ENCODE peak calls at places on chromosomes 7 and 10, in eight cellular contexts. One of them, this sample, is unnamed.

GRCh38 chr7:69781412-69781846 is 183.2 kb downstream of the AUTS2 start:
- DNase-seq in tibial artery: peak
- DNase-seq in tibial nerve: no peak
- DNase-seq in astrocyte: peak
- DNase-seq in ascending aorta: peak
- DNase-seq in caudate nucleus: no peak
- DNase-seq in esophagus squamous epithelium: no peak
- DNase-seq in neural progenitor cell: no peak
- DNase-seq in this sample: no peak

GRCh38 chr10:127300868-127301321 is 104.5 kb upstream of the INSYN2A start:
- DNase-seq in tibial artery: no peak
- DNase-seq in tibial nerve: no peak
- DNase-seq in astrocyte: no peak
- DNase-seq in ascending aorta: no peak
- DNase-seq in caudate nucleus: no peak
- DNase-seq in esophagus squamous epithelium: no peak
- DNase-seq in neural progenitor cell: no peak
- DNase-seq in this sample: no peak

GRCh38 chr10:69648461-69648860 is 18.4 kb downstream of the FAM241B start:
- DNase-seq in tibial artery: no peak
- DNase-seq in tibial nerve: no peak
- DNase-seq in astrocyte: no peak
- DNase-seq in ascending aorta: no peak
- DNase-seq in caudate nucleus: no peak
- DNase-seq in esophagus squamous epithelium: no peak
- DNase-seq in neural progenitor cell: no peak
- DNase-seq in this sample: no peak

GRCh38 chr10:119049361-119049760 is 19.8 kb downstream of the NANOS1 start:
- DNase-seq in tibial artery: no peak
- DNase-seq in tibial nerve: no peak
- DNase-seq in astrocyte: no peak
- DNase-seq in ascending aorta: no peak
- DNase-seq in caudate nucleus: no peak
- DNase-seq in esophagus squamous epithelium: no peak
- DNase-seq in neural progenitor cell: no peak
- DNase-seq in this sample: no peak

GRCh38 chr10:125639846-125640245 is 43.1 kb downstream of the TEX36 start:
- DNase-seq in tibial artery: no peak
- DNase-seq in tibial nerve: no peak
- DNase-seq in astrocyte: no peak
- DNase-seq in ascending aorta: no peak
- DNase-seq in caudate nucleus: no peak
- DNase-seq in esophagus squamous epithelium: no peak
- DNase-seq in neural progenitor cell: no peak
- DNase-seq in this sample: no peak

GRCh38 chr10:91381562-91381923 is 28.6 kb upstream of the HECTD2 start:
- DNase-seq in tibial artery: no peak
- DNase-seq in tibial nerve: no peak
- DNase-seq in astrocyte: peak
- DNase-seq in ascending aorta: no peak
- DNase-seq in caudate nucleus: no peak
- DNase-seq in esophagus squamous epithelium: no peak
- DNase-seq in neural progenitor cell: peak
- DNase-seq in this sample: no peak

GRCh38 chr10:3093996-3094395 is 26.6 kb downstream of the PFKP start:
- DNase-seq in tibial artery: no peak
- DNase-seq in tibial nerve: no peak
- DNase-seq in astrocyte: no peak
- DNase-seq in ascending aorta: no peak
- DNase-seq in caudate nucleus: no peak
- DNase-seq in esophagus squamous epithelium: no peak
- DNase-seq in neural progenitor cell: no peak
- DNase-seq in this sample: no peak

GRCh38 chr7:128170461-128170860 is 70.6 kb upstream of the LEP start:
- DNase-seq in tibial artery: no peak
- DNase-seq in tibial nerve: no peak
- DNase-seq in astrocyte: no peak
- DNase-seq in ascending aorta: peak
- DNase-seq in caudate nucleus: no peak
- DNase-seq in esophagus squamous epithelium: no peak
- DNase-seq in neural progenitor cell: no peak
- DNase-seq in this sample: no peak

GRCh38 chr7:131619336-131620305 is 63.2 kb upstream of the PODXL start:
- DNase-seq in tibial artery: no peak
- DNase-seq in tibial nerve: no peak
- DNase-seq in astrocyte: no peak
- DNase-seq in ascending aorta: no peak
- DNase-seq in caudate nucleus: no peak
- DNase-seq in esophagus squamous epithelium: no peak
- DNase-seq in neural progenitor cell: peak
- DNase-seq in this sample: no peak

GRCh38 chr7:122984021-122984420 is 11.5 kb downstream of the TAS2R16 start:
- DNase-seq in tibial artery: no peak
- DNase-seq in tibial nerve: no peak
- DNase-seq in astrocyte: no peak
- DNase-seq in ascending aorta: no peak
- DNase-seq in caudate nucleus: no peak
- DNase-seq in esophagus squamous epithelium: no peak
- DNase-seq in neural progenitor cell: no peak
- DNase-seq in this sample: no peak

GRCh38 chr7:142812437-142813215 is 41.9 kb downstream of the PRSS2 start:
- DNase-seq in tibial artery: no peak
- DNase-seq in tibial nerve: no peak
- DNase-seq in astrocyte: peak
- DNase-seq in ascending aorta: no peak
- DNase-seq in caudate nucleus: no peak
- DNase-seq in esophagus squamous epithelium: no peak
- DNase-seq in neural progenitor cell: no peak
- DNase-seq in this sample: no peak

GRCh38 chr7:104275900-104276299 is 52.5 kb upstream of the LHFPL3 start:
- DNase-seq in tibial artery: no peak
- DNase-seq in tibial nerve: no peak
- DNase-seq in astrocyte: no peak
- DNase-seq in ascending aorta: no peak
- DNase-seq in caudate nucleus: no peak
- DNase-seq in esophagus squamous epithelium: no peak
- DNase-seq in neural progenitor cell: no peak
- DNase-seq in this sample: no peak

GRCh38 chr7:41879424-41879823 is 176.5 kb upstream of the INHBA start:
- DNase-seq in tibial artery: no peak
- DNase-seq in tibial nerve: no peak
- DNase-seq in astrocyte: peak
- DNase-seq in ascending aorta: no peak
- DNase-seq in caudate nucleus: no peak
- DNase-seq in esophagus squamous epithelium: no peak
- DNase-seq in neural progenitor cell: no peak
- DNase-seq in this sample: no peak

GRCh38 chr7:99839560-99840011 is 11.8 kb downstream of the CYP3A43 start:
- DNase-seq in tibial artery: no peak
- DNase-seq in tibial nerve: no peak
- DNase-seq in astrocyte: no peak
- DNase-seq in ascending aorta: no peak
- DNase-seq in caudate nucleus: no peak
- DNase-seq in esophagus squamous epithelium: no peak
- DNase-seq in neural progenitor cell: no peak
- DNase-seq in this sample: no peak

GRCh38 chr7:84535584-84536255 is 341.1 kb upstream of the SEMA3A start:
- DNase-seq in tibial artery: no peak
- DNase-seq in tibial nerve: no peak
- DNase-seq in astrocyte: no peak
- DNase-seq in ascending aorta: no peak
- DNase-seq in caudate nucleus: no peak
- DNase-seq in esophagus squamous epithelium: no peak
- DNase-seq in neural progenitor cell: no peak
- DNase-seq in this sample: no peak

GRCh38 chr7:101507327-101507726 is 121.8 kb downstream of the MYL10 start:
- DNase-seq in tibial artery: no peak
- DNase-seq in tibial nerve: no peak
- DNase-seq in astrocyte: no peak
- DNase-seq in ascending aorta: no peak
- DNase-seq in caudate nucleus: no peak
- DNase-seq in esophagus squamous epithelium: no peak
- DNase-seq in neural progenitor cell: no peak
- DNase-seq in this sample: no peak

DNA sequence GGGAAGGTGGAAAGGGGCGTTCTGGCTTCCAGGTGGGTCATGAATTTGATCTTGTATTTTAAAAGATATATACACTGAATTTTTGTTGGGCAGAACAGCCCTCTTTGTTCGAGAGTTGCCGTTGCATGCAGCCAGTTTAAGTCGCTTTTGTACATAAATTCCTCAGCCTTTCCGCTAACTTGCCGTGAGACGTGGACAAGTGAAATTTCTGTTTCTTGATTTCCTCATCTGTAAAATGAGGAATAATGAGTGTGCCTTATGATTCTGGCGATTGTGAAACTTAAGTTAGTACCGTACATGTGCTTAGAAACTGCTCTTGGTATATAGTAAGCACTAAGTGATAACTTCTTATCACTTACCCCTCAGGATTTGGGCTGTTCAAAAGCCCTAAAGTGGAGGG is 1.3 kb downstream of the CCNJ start:
- DNase-seq in tibial artery: no peak
- DNase-seq in tibial nerve: peak
- DNase-seq in astrocyte: peak
- DNase-seq in ascending aorta: no peak
- DNase-seq in caudate nucleus: no peak
- DNase-seq in esophagus squamous epithelium: no peak
- DNase-seq in neural progenitor cell: peak
- DNase-seq in this sample: no peak
- H3K27ac ChIP-seq in tibial artery: no peak
- H3K27ac ChIP-seq in tibial nerve: no peak
- H3K27ac ChIP-seq in astrocyte: peak
- H3K27ac ChIP-seq in ascending aorta: peak
- H3K27ac ChIP-seq in caudate nucleus: no peak
- H3K27ac ChIP-seq in esophagus squamous epithelium: peak
- H3K27ac ChIP-seq in neural progenitor cell: no peak
- H3K27ac ChIP-seq in this sample: no peak

GRCh38 chr10:46005383-46005782 is 25.0 kb downstream of the NCOA4 start:
- DNase-seq in tibial artery: no peak
- DNase-seq in tibial nerve: no peak
- DNase-seq in astrocyte: no peak
- DNase-seq in ascending aorta: no peak
- DNase-seq in caudate nucleus: no peak
- DNase-seq in esophagus squamous epithelium: no peak
- DNase-seq in neural progenitor cell: no peak
- DNase-seq in this sample: no peak
- H3K27ac ChIP-seq in tibial artery: no peak
- H3K27ac ChIP-seq in tibial nerve: no peak
- H3K27ac ChIP-seq in astrocyte: peak
- H3K27ac ChIP-seq in ascending aorta: no peak
- H3K27ac ChIP-seq in caudate nucleus: no peak
- H3K27ac ChIP-seq in esophagus squamous epithelium: no peak
- H3K27ac ChIP-seq in neural progenitor cell: no peak
- H3K27ac ChIP-seq in this sample: no peak

GRCh38 chr10:103598654-103599115 is 105.2 kb downstream of the NEURL1 start:
- DNase-seq in tibial artery: no peak
- DNase-seq in tibial nerve: peak
- DNase-seq in astrocyte: peak
- DNase-seq in ascending aorta: no peak
- DNase-seq in caudate nucleus: peak
- DNase-seq in esophagus squamous epithelium: no peak
- DNase-seq in neural progenitor cell: peak
- DNase-seq in this sample: no peak

GRCh38 chr10:103599907-103600306 is 106.4 kb downstream of the NEURL1 start:
- DNase-seq in tibial artery: no peak
- DNase-seq in tibial nerve: no peak
- DNase-seq in astrocyte: no peak
- DNase-seq in ascending aorta: no peak
- DNase-seq in caudate nucleus: no peak
- DNase-seq in esophagus squamous epithelium: no peak
- DNase-seq in neural progenitor cell: no peak
- DNase-seq in this sample: no peak

GRCh38 chr10:103600956-103601569 is 107.6 kb downstream of the NEURL1 start:
- DNase-seq in tibial artery: no peak
- DNase-seq in tibial nerve: no peak
- DNase-seq in astrocyte: no peak
- DNase-seq in ascending aorta: no peak
- DNase-seq in caudate nucleus: no peak
- DNase-seq in esophagus squamous epithelium: no peak
- DNase-seq in neural progenitor cell: no peak
- DNase-seq in this sample: no peak

GRCh38 chr10:103599211-103599610 is 105.7 kb downstream of the NEURL1 start:
- DNase-seq in tibial artery: no peak
- DNase-seq in tibial nerve: no peak
- DNase-seq in astrocyte: no peak
- DNase-seq in ascending aorta: no peak
- DNase-seq in caudate nucleus: no peak
- DNase-seq in esophagus squamous epithelium: no peak
- DNase-seq in neural progenitor cell: peak
- DNase-seq in this sample: no peak

GRCh38 chr10:103600325-103600724 is 106.8 kb downstream of the NEURL1 start:
- DNase-seq in tibial artery: no peak
- DNase-seq in tibial nerve: no peak
- DNase-seq in astrocyte: no peak
- DNase-seq in ascending aorta: no peak
- DNase-seq in caudate nucleus: no peak
- DNase-seq in esophagus squamous epithelium: no peak
- DNase-seq in neural progenitor cell: no peak
- DNase-seq in this sample: no peak
- H3K27ac ChIP-seq in tibial artery: peak
- H3K27ac ChIP-seq in tibial nerve: peak
- H3K27ac ChIP-seq in astrocyte: no peak
- H3K27ac ChIP-seq in ascending aorta: peak
- H3K27ac ChIP-seq in caudate nucleus: no peak
- H3K27ac ChIP-seq in esophagus squamous epithelium: peak
- H3K27ac ChIP-seq in neural progenitor cell: no peak
- H3K27ac ChIP-seq in this sample: no peak

GRCh38 chr10:23522345-23522744 is 83.5 kb downstream of the OTUD1 start:
- DNase-seq in tibial artery: no peak
- DNase-seq in tibial nerve: no peak
- DNase-seq in astrocyte: peak
- DNase-seq in ascending aorta: no peak
- DNase-seq in caudate nucleus: no peak
- DNase-seq in esophagus squamous epithelium: no peak
- DNase-seq in neural progenitor cell: no peak
- DNase-seq in this sample: no peak
- H3K27ac ChIP-seq in tibial artery: no peak
- H3K27ac ChIP-seq in tibial nerve: no peak
- H3K27ac ChIP-seq in astrocyte: no peak
- H3K27ac ChIP-seq in ascending aorta: no peak
- H3K27ac ChIP-seq in caudate nucleus: no peak
- H3K27ac ChIP-seq in esophagus squamous epithelium: no peak
- H3K27ac ChIP-seq in neural progenitor cell: no peak
- H3K27ac ChIP-seq in this sample: no peak

DNA sequence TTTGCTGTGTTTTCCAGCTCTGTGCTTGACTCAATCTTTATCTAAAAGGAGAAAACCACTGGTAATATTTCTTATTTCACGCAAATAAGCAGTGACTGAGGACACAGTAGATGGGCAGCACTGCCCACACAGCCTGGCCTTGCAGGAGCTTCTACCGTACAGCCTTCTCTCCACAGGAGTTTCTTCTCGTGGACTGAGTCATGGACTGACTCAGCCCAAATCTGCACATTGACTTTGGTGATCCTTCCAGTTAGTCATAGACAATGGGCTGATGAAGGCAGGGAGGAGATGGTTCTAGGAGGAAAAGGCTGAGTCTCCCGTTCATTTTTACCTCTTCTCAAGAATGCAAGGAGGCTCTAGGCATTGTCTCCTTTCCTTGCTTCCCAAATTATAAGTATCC is 200.7 kb downstream of the RAPGEF5 start:
- DNase-seq in tibial artery: no peak
- DNase-seq in tibial nerve: no peak
- DNase-seq in astrocyte: peak
- DNase-seq in ascending aorta: no peak
- DNase-seq in caudate nucleus: no peak
- DNase-seq in esophagus squamous epithelium: no peak
- DNase-seq in neural progenitor cell: no peak
- DNase-seq in this sample: no peak
- H3K27ac ChIP-seq in tibial artery: no peak
- H3K27ac ChIP-seq in tibial nerve: peak
- H3K27ac ChIP-seq in astrocyte: no peak
- H3K27ac ChIP-seq in ascending aorta: no peak
- H3K27ac ChIP-seq in caudate nucleus: peak
- H3K27ac ChIP-seq in esophagus squamous epithelium: no peak
- H3K27ac ChIP-seq in neural progenitor cell: no peak
- H3K27ac ChIP-seq in this sample: no peak